ENCODE peak calls at places on chromosomes 11 and 22, in seven cellular contexts. W is activated T-helper 9 cell treated with anti-CD3 and anti-CD28 coated beads, Interleukin-2, amount 50 U/mL, for 16 hours; Y is activated CD8-positive, alpha-beta memory T cell treated with anti-CD3 and anti-CD28 coated beads for 1 hour; C is kidney glomerular epithelial cell; D is HuH-7.5; E is NCI-H1092 treated with DMSO at 0.1 percent for 48 hours; S is dermis microvascular lymphatic vessel endothelial cell. H is an unnamed sample.

GRCh38 chr11:134196756-134197155 is 27.0 kb downstream of the NCAPD3 start:
- DNase-seq in W (no peak), Y (no peak), C (no peak), D (no peak), E (no peak), S (no peak), H (no peak)

GRCh38 chr11:1807628-1807995 is 27.2 kb upstream of the SYT8 start:
- DNase-seq in W (no peak), Y (no peak), C (no peak), D (no peak), E (no peak), S (no peak), H (no peak)

GRCh38 chr11:62560566-62561103 is 13.1 kb downstream of the EEF1G start:
- DNase-seq in W (peak; percentile 73), Y (peak; percentile 70), C (peak; percentile 96), D (peak; percentile 75), E (no peak), S (peak; percentile 86), H (peak; percentile 99)

GRCh38 chr22:43275545-43275981 is 67.6 kb downstream of the SCUBE1 start:
- DNase-seq in W (no peak), Y (no peak), C (peak; percentile 1), D (no peak), E (no peak), S (no peak), H (no peak)

GRCh38 chr11:120744016-120744994 is 232.8 kb downstream of the GRIK4 start:
- DNase-seq in W (no peak), Y (no peak), C (no peak), D (no peak), E (no peak), S (no peak), H (no peak)

GRCh38 chr11:132312616-132313210 is 942.3 kb downstream of the NTM start:
- DNase-seq in W (no peak), Y (no peak), C (no peak), D (no peak), E (peak; percentile 62), S (no peak), H (peak; percentile 31)

GRCh38 chr22:29336751-29337490 is 21.4 kb upstream of the RASL10A start:
- DNase-seq in W (no peak), Y (no peak), C (no peak), D (no peak), E (no peak), S (no peak), H (no peak)

GRCh38 chr22:28816994-28817530 is 16.7 kb upstream of the XBP1 start:
- DNase-seq in W (no peak), Y (no peak), C (no peak), D (no peak), E (no peak), S (no peak), H (no peak)

GRCh38 chr11:45233121-45233803 is 52.9 kb downstream of the SYT13 start:
- DNase-seq in W (peak; percentile 28), Y (peak; percentile 22), C (peak; percentile 4), D (peak; percentile 81), E (peak; percentile 54), S (peak; percentile 15), H (peak; percentile 55)

GRCh38 chr11:120563698-120564572 is 52.4 kb downstream of the GRIK4 start:
- DNase-seq in W (no peak), Y (no peak), C (no peak), D (no peak), E (peak; percentile 88), S (no peak), H (no peak)

GRCh38 chr22:48199667-48200066 is 1437.2 kb downstream of the TBC1D22A start:
- DNase-seq in W (no peak), Y (no peak), C (no peak), D (no peak), E (no peak), S (no peak), H (no peak)

GRCh38 chr22:30452861-30453260 is 19.0 kb downstream of the SEC14L3 start:
- DNase-seq in W (no peak), Y (no peak), C (no peak), D (no peak), E (peak; percentile 4), S (no peak), H (no peak)

GRCh38 chr11:134613646-134614045 is 201.6 kb upstream of the B3GAT1 start:
- DNase-seq in W (no peak), Y (no peak), C (no peak), D (no peak), E (no peak), S (no peak), H (no peak)

GRCh38 chr11:119942583-119943338 is 195.2 kb downstream of the TRIM29 start:
- DNase-seq in W (no peak), Y (no peak), C (no peak), D (no peak), E (no peak), S (no peak), H (peak; percentile 21)

GRCh38 chr11:14502039-14502438 is 2.4 kb upstream of the COPB1 start:
- DNase-seq in W (no peak), Y (no peak), C (no peak), D (no peak), E (no peak), S (no peak), H (no peak)

GRCh38 chr11:76802621-76803020 is 19.5 kb downstream of the TSKU start:
- DNase-seq in W (no peak), Y (no peak), C (no peak), D (no peak), E (no peak), S (no peak), H (no peak)

GRCh38 chr11:44167047-44167446 is 71.6 kb downstream of the EXT2 start:
- DNase-seq in W (no peak), Y (no peak), C (no peak), D (no peak), E (no peak), S (no peak), H (no peak)

GRCh38 chr22:18064636-18065035 is 13.2 kb upstream of the PEX26 start:
- DNase-seq in W (no peak), Y (no peak), C (no peak), D (no peak), E (no peak), S (no peak), H (no peak)

GRCh38 chr11:118886681-118887111 is 3.0 kb downstream of the CXCR5 start:
- DNase-seq in W (no peak), Y (no peak), C (no peak), D (no peak), E (no peak), S (no peak), H (no peak)

GRCh38 chr11:14567064-14567651 is 47.0 kb upstream of the PSMA1 start:
- DNase-seq in W (no peak), Y (no peak), C (no peak), D (no peak), E (no peak), S (no peak), H (no peak)

GRCh38 chr22:40855104-40855959 is 1.1 kb downstream of the ST13 start:
- DNase-seq in W (no peak), Y (no peak), C (no peak), D (no peak), E (peak; percentile 23), S (no peak), H (peak; percentile 49)

GRCh38 chr11:2137202-2138071 is 1.8 kb downstream of the IGF2 start:
- DNase-seq in W (no peak), Y (no peak), C (no peak), D (peak; percentile 98), E (peak; percentile 30), S (no peak), H (peak; percentile 25)

GRCh38 chr11:45876401-45876800 is 9.1 kb upstream of the MAPK8IP1 start:
- DNase-seq in W (no peak), Y (no peak), C (no peak), D (no peak), E (no peak), S (no peak), H (no peak)

GRCh38 chr11:74327076-74327475 is 15.6 kb upstream of the P4HA3 start:
- DNase-seq in W (no peak), Y (no peak), C (no peak), D (no peak), E (no peak), S (no peak), H (no peak)

GRCh38 chr22:37051629-37052385 is at the start of gene KCTD17:
- DNase-seq in W (peak; percentile 69), Y (peak; percentile 66), C (peak; percentile 34), D (peak; percentile 92), E (peak; percentile 14), S (peak; percentile 22), H (peak; percentile 60)